ENCODE peak calls at places on chromosomes 11 and 22, in seven cellular contexts. P is mesenchymal stem cell, B is H9, C is H1, Q is neuronal stem cell, M is IMR-90, Y is trophoblast cell. R is an unnamed sample.

GRCh38 chr11:134655189-134655937 is 243.3 kb upstream of the B3GAT1 start:
- DNase-seq in Q (no peak), P (no peak), Y (no peak), C (no peak), B (peak), M (no peak), R (no peak)

GRCh38 chr11:57434640-57435546 is 8.0 kb upstream of the SLC43A3 start:
- DNase-seq in P (peak), Y (peak), C (no peak), Q (no peak), B (no peak), M (peak), R (no peak)

GRCh38 chr22:39173787-39174497 is 21.5 kb upstream of the CBX7 start:
- DNase-seq in Y (no peak), C (no peak), Q (no peak), P (no peak), M (no peak), B (no peak), R (peak)

GRCh38 chr11:59767212-59767611 is 12.0 kb downstream of the STX3 start:
- DNase-seq in Y (no peak), B (no peak), C (no peak), Q (no peak), M (no peak), P (no peak), R (no peak)

GRCh38 chr22:47201186-47201995 is 438.9 kb downstream of the TBC1D22A start:
- DNase-seq in B (no peak), Y (no peak), M (no peak), P (no peak), Q (no peak), C (no peak), R (no peak)

GRCh38 chr11:109237636-109238035 is 184.4 kb upstream of the C11orf87 start:
- DNase-seq in M (no peak), P (peak), C (no peak), B (no peak), Y (no peak), Q (no peak), R (no peak)

GRCh38 chr11:68337399-68337835 is 25.0 kb downstream of the LRP5 start:
- DNase-seq in B (no peak), Y (no peak), M (no peak), P (no peak), C (no peak), Q (no peak), R (no peak)

GRCh38 chr11:120539681-120540369 is 28.3 kb downstream of the GRIK4 start:
- DNase-seq in Y (no peak), B (no peak), Q (no peak), M (peak), C (no peak), P (no peak), R (no peak)

GRCh38 chr11:28384418-28384817 is 276.2 kb downstream of the METTL15 start:
- DNase-seq in P (peak), M (peak), Q (no peak), Y (no peak), C (no peak), B (no peak), R (no peak)

GRCh38 chr22:43298062-43298801 is 44.9 kb downstream of the SCUBE1 start:
- DNase-seq in Q (no peak), P (no peak), C (no peak), M (no peak), B (no peak), Y (no peak), R (no peak)

GRCh38 chr11:77287615-77288273 is 13.7 kb downstream of the GDPD4 start:
- DNase-seq in Y (peak), M (peak), P (peak), C (no peak), Q (no peak), B (no peak), R (no peak)

GRCh38 chr11:88206746-88207145 is 31.5 kb upstream of the RAB38 start:
- DNase-seq in M (no peak), Y (peak), P (peak), Q (no peak), C (no peak), B (no peak), R (peak)

GRCh38 chr22:42610211-42610610 is 4.5 kb downstream of the POLDIP3 start:
- DNase-seq in B (no peak), Q (no peak), C (no peak), P (no peak), M (no peak), Y (no peak), R (no peak)

GRCh38 chr11:35418847-35419712 is at the start of gene SLC1A2:
- DNase-seq in Y (no peak), B (peak), Q (peak), C (no peak), P (peak), M (peak), R (peak)

GRCh38 chr11:40185793-40186192 is 1273.7 kb downstream of the LRRC4C start:
- DNase-seq in Y (no peak), C (no peak), Q (no peak), P (no peak), B (no peak), M (no peak), R (no peak)

GRCh38 chr11:126538071-126538470 is 182.6 kb downstream of the ST3GAL4 start:
- DNase-seq in B (no peak), M (no peak), Q (no peak), Y (no peak), C (no peak), P (no peak), R (no peak)

GRCh38 chr11:12698049-12698448 is 23.8 kb downstream of the TEAD1 start:
- DNase-seq in M (no peak), P (no peak), Y (peak), B (no peak), C (no peak), Q (no peak), R (peak)

GRCh38 chr11:15707971-15708370 is 593.2 kb downstream of the INSC start:
- DNase-seq in P (peak), C (no peak), M (peak), Q (no peak), B (peak), Y (no peak), R (peak)

GRCh38 chr11:19018901-19019300 is 41.6 kb downstream of the MRGPRX2 start:
- DNase-seq in P (no peak), Y (peak), M (no peak), Q (peak), C (no peak), B (peak), R (peak)

GRCh38 chr22:29138556-29138955 is 65.7 kb downstream of the KREMEN1 start:
- DNase-seq in P (no peak), Q (no peak), M (no peak), C (no peak), B (no peak), Y (no peak), R (no peak)

GRCh38 chr22:29139965-29140782 is 65.5 kb upstream of the EMID1 start:
- DNase-seq in Q (no peak), P (peak), C (no peak), M (peak), Y (peak), B (no peak), R (no peak)

GRCh38 chr22:29143848-29144785 is 61.6 kb upstream of the EMID1 start:
- DNase-seq in Y (no peak), B (no peak), C (no peak), Q (no peak), M (no peak), P (no peak), R (no peak)

GRCh38 chr22:29142116-29142515 is 63.6 kb upstream of the EMID1 start:
- DNase-seq in C (no peak), Q (no peak), Y (no peak), P (no peak), M (no peak), B (no peak), R (no peak)

GRCh38 chr22:29141078-29141688 is 64.5 kb upstream of the EMID1 start:
- DNase-seq in P (no peak), B (no peak), Q (no peak), Y (no peak), C (no peak), M (no peak), R (no peak)
- H3K23ac ChIP-seq in P (no peak), B (no peak), Q (no peak), Y (no peak), C (no peak), M (no peak), R (no peak)

GRCh38 chr11:87006035-87006434 is 31.7 kb upstream of the TMEM135 start:
- DNase-seq in Q (no peak), C (no peak), P (no peak), M (no peak), B (no peak), Y (peak), R (no peak)
- H3K23ac ChIP-seq in Q (no peak), C (no peak), P (no peak), M (no peak), B (no peak), Y (no peak), R (no peak)

DNA sequence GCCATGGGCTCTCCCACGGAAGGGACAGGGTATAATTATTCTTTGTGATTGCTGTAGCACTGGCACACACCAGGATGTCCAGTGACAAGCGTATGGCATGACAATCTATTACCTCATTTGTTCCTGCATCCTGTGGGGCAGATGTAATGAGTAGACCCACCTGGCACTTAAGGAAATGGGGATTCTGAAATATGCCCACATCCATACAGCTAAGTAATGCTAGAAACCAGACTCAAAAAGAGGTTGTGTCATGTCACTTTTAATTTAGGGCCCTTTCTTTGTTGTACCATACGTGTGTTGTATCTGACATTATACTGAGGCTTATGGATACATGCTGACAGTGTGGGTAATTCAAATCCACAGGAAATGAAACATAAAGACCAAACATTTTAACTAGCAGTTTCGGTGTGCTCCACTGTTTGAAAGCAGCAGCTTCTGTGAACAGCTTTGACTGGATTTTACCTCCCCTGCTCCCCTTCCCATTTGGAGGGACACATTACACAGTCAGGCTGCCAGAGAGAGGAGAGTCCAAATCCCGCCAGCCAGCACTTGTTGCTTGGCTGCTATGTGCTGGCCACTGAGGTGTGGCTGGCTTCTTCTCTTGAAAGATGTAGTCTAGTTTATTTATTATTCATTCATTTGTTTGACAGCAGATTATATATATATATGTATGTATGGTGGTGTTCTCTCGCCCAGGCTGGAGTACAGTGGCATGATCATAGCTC is 21.3 kb downstream of the GRAMD1B start:
- DNase-seq in M (no peak), C (no peak), Y (no peak), B (no peak), P (no peak), Q (no peak), R (no peak)
- H3K23ac ChIP-seq in M (no peak), C (no peak), Y (no peak), B (no peak), P (no peak), Q (no peak), R (no peak)

GRCh38 chr22:23147632-23148387 is 2.5 kb downstream of the RAB36 start:
- DNase-seq in P (peak), B (no peak), M (peak), C (no peak), Q (no peak), Y (peak), R (no peak)
- H3K23ac ChIP-seq in P (no peak), B (no peak), M (no peak), C (no peak), Q (no peak), Y (no peak), R (no peak)

GRCh38 chr11:27280131-27280530 is 82.9 kb downstream of the CCDC34 start:
- DNase-seq in Y (no peak), C (no peak), B (no peak), Q (no peak), M (no peak), P (no peak), R (no peak)
- H3K23ac ChIP-seq in Y (no peak), C (no peak), B (no peak), Q (no peak), M (no peak), P (no peak), R (no peak)

GRCh38 chr22:23196165-23196564 is 15.9 kb downstream of the BCR start:
- DNase-seq in Y (no peak), Q (no peak), P (no peak), M (no peak), C (no peak), B (no peak), R (no peak)
- H3K23ac ChIP-seq in Y (no peak), Q (peak), P (no peak), M (no peak), C (no peak), B (no peak), R (no peak)

GRCh38 chr11:86702387-86702983 is 30.1 kb upstream of the ME3 start:
- DNase-seq in C (no peak), M (no peak), Y (no peak), Q (no peak), P (no peak), B (no peak), R (no peak)

GRCh38 chr11:86696451-86696850 is 24.0 kb upstream of the ME3 start:
- DNase-seq in Y (no peak), C (no peak), M (no peak), B (no peak), Q (no peak), P (no peak), R (no peak)

GRCh38 chr11:86698634-86699033 is 26.2 kb upstream of the ME3 start:
- DNase-seq in M (no peak), B (no peak), Q (no peak), C (no peak), P (no peak), Y (peak), R (peak)

GRCh38 chr11:86696004-86696403 is 23.6 kb upstream of the ME3 start:
- DNase-seq in P (peak), Q (no peak), Y (peak), M (peak), C (no peak), B (no peak), R (no peak)

DNA sequence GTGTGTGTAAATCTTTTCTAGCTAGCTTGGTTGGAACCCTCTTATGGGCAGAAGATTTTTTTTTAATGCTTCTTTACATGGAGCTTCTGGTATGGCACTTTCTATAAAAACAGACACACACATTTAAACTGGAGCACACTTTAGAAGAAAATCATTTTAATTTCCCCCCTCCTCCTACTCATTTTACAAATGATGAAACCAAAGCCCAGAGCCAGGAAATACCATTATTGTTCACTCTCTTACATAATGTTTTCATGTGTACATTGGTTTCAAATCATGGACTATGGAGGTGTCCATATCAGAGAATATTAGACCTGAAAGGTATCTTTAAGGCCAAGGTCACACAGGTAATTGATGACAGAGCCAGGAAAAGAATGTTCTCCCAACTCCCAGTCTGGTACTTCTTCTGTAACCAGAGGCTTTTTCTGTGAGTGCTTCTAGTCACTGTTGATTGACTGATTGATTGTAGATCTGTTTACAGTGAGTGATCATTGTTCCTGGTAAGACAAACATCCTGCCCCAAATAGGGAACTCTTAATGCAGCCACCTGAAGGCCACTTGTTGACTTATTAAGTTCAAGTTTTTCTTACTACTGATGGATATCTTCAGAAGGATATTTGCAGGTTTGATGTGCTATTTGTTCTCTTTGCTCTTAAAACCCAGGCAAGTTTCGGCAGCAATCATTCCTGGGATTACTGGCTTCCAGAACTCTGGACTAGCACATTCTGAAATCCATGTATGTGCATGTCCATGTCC is 26.8 kb upstream of the ME3 start:
- DNase-seq in Y (no peak), Q (no peak), C (no peak), B (no peak), M (peak), P (no peak), R (no peak)
- H3K23ac ChIP-seq in Y (no peak), Q (no peak), C (no peak), B (no peak), M (no peak), P (no peak), R (no peak)

GRCh38 chr22:25187469-25187868 is 12.2 kb upstream of the CRYBB3 start:
- DNase-seq in Y (no peak), M (no peak), Q (no peak), P (no peak), C (no peak), B (no peak), R (no peak)
- H3K23ac ChIP-seq in Y (no peak), M (no peak), Q (no peak), P (no peak), C (no peak), B (no peak), R (no peak)

GRCh38 chr22:44451016-44451415 is 47.0 kb downstream of the RTL6 start:
- DNase-seq in Q (no peak), P (no peak), B (no peak), M (no peak), C (no peak), Y (no peak), R (no peak)
- H3K23ac ChIP-seq in Q (no peak), P (no peak), B (no peak), M (no peak), C (no peak), Y (no peak), R (no peak)

GRCh38 chr11:69451289-69451688 is 30.2 kb upstream of the LINC01488 start:
- DNase-seq in Q (no peak), M (no peak), P (no peak), Y (no peak), B (no peak), C (no peak), R (no peak)
- H3K23ac ChIP-seq in Q (no peak), M (no peak), P (no peak), Y (no peak), B (no peak), C (no peak), R (no peak)

R was measured in mesendoderm.